ENCODE peak calls at places on chromosome 1, in four cellular contexts. C is breast epithelium; V is neural progenitor cell; S is effector memory CD4-positive, alpha-beta T cell. A is an unnamed sample. For H3K9me3, the result is how much of the 10 kb centered on the place peaks cover.

GRCh38 chr1:59364012-59364411 is 67.1 kb downstream of the FGGY start:
- DNase-seq in C (no peak), V (no peak), S (no peak), A (no peak)

GRCh38 chr1:115723756-115724155 is 44.8 kb downstream of the CASQ2 start:
- DNase-seq in C (no peak), V (no peak), S (no peak), A (no peak)

GRCh38 chr1:208475951-208476824 is 232.0 kb upstream of the PLXNA2 start:
- DNase-seq in C (no peak), V (peak), S (no peak), A (no peak)

GRCh38 chr1:100622966-100623762 is 85.2 kb downstream of the GPR88 start:
- DNase-seq in C (no peak), V (no peak), S (no peak), A (no peak)

GRCh38 chr1:197913495-197914276 is 3.5 kb upstream of the LHX9 start:
- DNase-seq in C (no peak), V (peak), S (no peak), A (no peak)

GRCh38 chr1:84698151-84698651 is 7.9 kb upstream of the SSX2IP start:
- DNase-seq in C (no peak), V (no peak), S (no peak), A (no peak)

GRCh38 chr1:228463559-228464455 is 23.4 kb upstream of the RNF187 start:
- DNase-seq in C (no peak), V (peak), S (peak), A (peak)

GRCh38 chr1:2145946-2146835 is 48.4 kb downstream of the FAAP20 start:
- DNase-seq in C (no peak), V (no peak), S (no peak), A (no peak)

GRCh38 chr1:54471588-54471987 is 65.4 kb upstream of the SSBP3 start:
- DNase-seq in C (no peak), V (no peak), S (no peak), A (no peak)

GRCh38 chr1:91450260-91450659 is 45.6 kb upstream of the HFM1 start:
- DNase-seq in C (no peak), V (no peak), S (no peak), A (no peak)

GRCh38 chr1:47395433-47395832 is 20.7 kb upstream of the FOXE3 start:
- DNase-seq in C (no peak), V (no peak), S (no peak), A (no peak)

GRCh38 chr1:173489149-173489600 is 12.0 kb downstream of the PRDX6 start:
- DNase-seq in C (no peak), V (peak), S (no peak), A (no peak)

GRCh38 chr1:173491508-173491907 is 14.4 kb downstream of the PRDX6 start:
- DNase-seq in C (no peak), V (no peak), S (no peak), A (no peak)

GRCh38 chr1:173488001-173488400 is 10.9 kb downstream of the PRDX6 start:
- DNase-seq in C (no peak), V (no peak), S (no peak), A (no peak)

GRCh38 chr1:173485401-173485800 is 8.3 kb downstream of the PRDX6 start:
- DNase-seq in C (no peak), V (no peak), S (no peak), A (no peak)

GRCh38 chr1:173489929-173490328 is 12.8 kb downstream of the PRDX6 start:
- DNase-seq in C (no peak), V (no peak), S (no peak), A (no peak)
- H3K27ac ChIP-seq in C (no peak), V (no peak), S (no peak), A (no peak)

GRCh38 chr1:49318218-49318617 is 541.5 kb upstream of the BEND5 start:
- DNase-seq in C (no peak), V (no peak), S (no peak), A (no peak)

GRCh38 chr1:49323925-49324540 is 547.3 kb upstream of the BEND5 start:
- DNase-seq in C (no peak), V (no peak), S (no peak), A (no peak)

GRCh38 chr1:49319426-49319963 is 542.8 kb upstream of the BEND5 start:
- DNase-seq in C (no peak), V (no peak), S (no peak), A (no peak)
- H3K9me3 ChIP-seq in C (under half), V (under half), S (under half), A (under half)

DNA sequence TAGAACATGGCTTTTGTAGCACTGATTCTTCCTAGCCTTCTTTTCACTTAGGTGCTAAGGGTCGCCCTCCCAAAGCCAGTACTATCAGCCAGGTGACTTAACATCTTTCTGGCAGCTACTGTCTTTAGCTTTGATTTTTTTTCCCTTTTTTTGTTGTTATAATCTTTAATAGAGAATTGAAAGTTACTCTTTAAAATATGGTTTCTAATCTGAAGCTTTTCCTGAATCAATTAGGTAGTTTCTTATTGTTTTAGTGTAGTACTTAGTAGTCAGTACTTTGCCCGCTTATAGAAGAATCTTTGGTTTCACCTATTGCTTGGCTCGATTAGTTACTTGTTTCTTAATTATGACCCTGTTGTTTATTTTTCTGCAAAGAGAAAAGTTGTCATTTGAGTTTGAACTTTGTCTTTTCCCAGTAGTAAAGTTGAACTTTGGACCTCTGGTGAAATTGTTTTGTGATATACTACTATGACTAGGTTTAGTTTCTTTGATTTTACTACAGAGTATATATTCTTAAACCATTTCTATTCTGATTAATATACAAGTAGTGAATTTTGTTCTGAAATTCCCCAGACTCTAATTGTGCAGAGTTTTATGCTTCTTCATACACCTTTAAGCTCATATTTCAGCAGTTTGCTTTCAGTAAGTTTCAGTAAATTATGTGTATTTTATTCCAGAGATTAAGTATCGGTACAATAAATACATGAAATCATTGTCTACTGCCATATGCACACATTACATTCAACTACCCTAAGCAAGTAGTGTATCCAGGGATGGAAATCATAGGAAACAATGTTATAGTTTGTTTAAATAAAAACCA is 3.9 kb downstream of the MAGI3 start:
- DNase-seq in C (no peak), V (no peak), S (no peak), A (no peak)
- H3K27ac ChIP-seq in C (no peak), V (no peak), S (no peak), A (no peak)

GRCh38 chr1:68936530-68936929 is 439.6 kb upstream of the DEPDC1 start:
- DNase-seq in C (no peak), V (no peak), S (no peak), A (no peak)
- H3K9me3 ChIP-seq in C (under half), V (under half), S (under half), A (under half)

DNA sequence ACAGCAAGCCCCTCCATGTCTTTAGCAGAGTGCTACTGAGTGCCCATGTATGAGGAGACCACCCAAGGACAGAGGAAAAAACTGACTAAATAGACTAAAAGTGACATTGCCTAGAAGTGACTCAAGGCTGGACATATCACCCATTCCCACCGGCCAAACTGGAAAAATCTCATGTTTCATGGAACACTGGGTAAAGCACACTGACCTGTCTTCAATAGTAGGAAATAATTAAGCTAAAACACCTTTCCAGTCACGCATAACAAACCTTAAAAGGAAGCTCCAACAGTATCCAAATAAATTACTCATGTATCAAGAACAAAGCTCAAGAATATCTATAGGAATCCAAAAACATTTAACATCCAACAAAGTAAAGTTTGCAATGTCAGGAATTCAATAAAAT is 120.4 kb downstream of the SNX7 start:
- DNase-seq in C (no peak), V (no peak), S (no peak), A (no peak)
- H3K27ac ChIP-seq in C (no peak), V (no peak), S (no peak), A (no peak)

GRCh38 chr1:238152119-238152518 is 261.4 kb upstream of the ZP4 start:
- DNase-seq in C (no peak), V (no peak), S (no peak), A (no peak)

DNA sequence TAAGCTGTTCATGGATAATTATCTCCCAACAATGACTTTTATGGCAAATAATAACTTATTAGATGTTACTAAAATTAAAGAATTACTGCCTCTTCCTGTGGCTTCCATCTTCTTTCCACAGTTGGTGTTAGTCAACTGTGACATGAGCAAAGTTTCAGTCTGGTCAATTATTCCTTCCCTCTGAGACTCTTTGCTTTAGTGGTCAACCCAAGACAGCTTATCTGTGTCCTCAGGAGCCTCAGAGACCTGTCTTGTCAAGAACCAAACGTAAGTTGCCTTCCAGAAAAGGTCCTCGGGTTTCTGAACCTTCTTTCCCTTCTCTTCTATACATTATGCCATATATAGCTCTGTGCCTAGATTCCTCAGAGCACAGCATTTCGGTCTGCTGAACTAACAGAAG is 263.2 kb upstream of the ZP4 start:
- DNase-seq in C (no peak), V (no peak), S (no peak), A (no peak)
- H3K9me3 ChIP-seq in C (under half), V (under half), S (under half), A (under half)

GRCh38 chr1:9690440-9691107 is 39.0 kb downstream of the PIK3CD start:
- DNase-seq in C (no peak), V (peak), S (no peak), A (no peak)

GRCh38 chr1:9689971-9690381 is 38.4 kb downstream of the PIK3CD start:
- DNase-seq in C (no peak), V (peak), S (no peak), A (no peak)

GRCh38 chr1:9688599-9688998 is 37.1 kb downstream of the PIK3CD start:
- DNase-seq in C (no peak), V (no peak), S (no peak), A (no peak)

GRCh38 chr1:9687876-9688582 is 36.5 kb downstream of the PIK3CD start:
- DNase-seq in C (no peak), V (peak), S (no peak), A (no peak)

DNA sequence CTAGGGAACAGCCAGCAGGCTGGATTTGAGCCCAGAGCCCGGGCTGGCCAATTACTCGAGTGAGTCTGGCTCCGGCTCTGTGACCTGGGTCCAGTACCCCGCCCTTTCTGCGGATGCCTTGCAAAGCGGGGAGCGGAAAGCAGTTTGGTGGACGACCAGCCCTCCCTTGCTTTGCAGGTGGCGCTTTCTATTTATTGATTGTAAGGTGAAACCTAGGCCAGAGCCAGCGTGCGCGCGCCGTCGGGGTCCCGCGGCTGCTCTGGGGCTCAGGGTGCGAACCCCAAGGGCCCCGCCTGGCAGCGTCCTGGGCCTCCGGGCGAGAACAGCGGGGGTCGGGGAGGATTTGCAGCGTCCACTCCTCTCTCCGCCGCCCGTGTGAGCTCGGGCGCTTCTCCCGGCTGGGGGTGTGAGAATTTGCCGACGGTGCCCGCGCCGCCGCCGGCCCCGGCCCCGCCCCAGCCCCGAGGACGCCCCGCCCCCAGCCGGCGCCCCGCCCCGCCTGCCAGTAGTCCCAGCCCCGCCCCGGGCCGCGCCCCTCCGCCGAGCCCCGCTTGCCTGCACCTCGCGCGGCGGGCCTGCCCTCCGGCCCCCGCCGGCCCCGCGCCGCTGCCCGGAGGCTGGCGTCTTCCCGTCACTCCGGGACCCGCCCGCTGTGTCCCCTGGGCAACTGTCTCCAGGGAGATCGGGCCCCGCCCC is 37.6 kb downstream of the PIK3CD start:
- DNase-seq in C (peak), V (peak), S (peak), A (peak)
- H3K27ac ChIP-seq in C (peak), V (no peak), S (peak), A (peak)